ENCODE peak calls at places on chromosomes 5 and 9, in nine cellular contexts. I is stomach, H is IMR-90, W is neural progenitor cell, E is Caco-2, F is lower lobe of right lung, D is A673, L is lung, A is endodermal cell. J is an unnamed sample.

GRCh38 chr5:157253547-157253946 is 12.4 kb upstream of the CYFIP2 start:
- DNase-seq in I (peak; percentile 47), H (peak; percentile 47), W (peak; percentile 69), E (peak; percentile 70), F (no peak), D (peak; percentile 42), L (peak; percentile 55), A (peak; percentile 89), J (no peak)

GRCh38 chr9:125428060-125428481 is 166.4 kb downstream of the GAPVD1 start:
- DNase-seq in I (peak; percentile 36), H (no peak), W (no peak), E (peak; percentile 65), F (no peak), D (no peak), L (no peak), A (peak; percentile 81), J (no peak)

GRCh38 chr5:119207105-119207504 is 136.2 kb downstream of the DMXL1 start:
- DNase-seq in I (no peak), H (no peak), W (no peak), E (no peak), F (no peak), D (no peak), L (no peak), A (no peak), J (no peak)

GRCh38 chr5:143554918-143555477 is 151.5 kb upstream of the NR3C1 start:
- DNase-seq in I (no peak), H (peak; percentile 84), W (no peak), E (peak; percentile 64), F (no peak), D (no peak), L (no peak), A (no peak), J (no peak)

GRCh38 chr5:110031402-110032140 is 341.8 kb downstream of the MAN2A1 start:
- DNase-seq in I (no peak), H (no peak), W (no peak), E (no peak), F (no peak), D (peak; percentile 68), L (no peak), A (no peak), J (no peak)

GRCh38 chr9:138072161-138072842 is 194.7 kb downstream of the CACNA1B start:
- DNase-seq in I (peak; percentile 16), H (no peak), W (no peak), E (no peak), F (no peak), D (no peak), L (no peak), A (peak; percentile 35), J (no peak)

GRCh38 chr5:3010953-3011763 is 259.7 kb upstream of the IRX2 start:
- DNase-seq in I (no peak), H (no peak), W (no peak), E (no peak), F (no peak), D (no peak), L (no peak), A (peak; percentile 26), J (no peak)

GRCh38 chr9:129595323-129595741 is 25.6 kb downstream of the C9orf50 start:
- DNase-seq in I (no peak), H (peak; percentile 60), W (no peak), E (no peak), F (no peak), D (no peak), L (no peak), A (no peak), J (no peak)

GRCh38 chr9:3459076-3459475 is 66.7 kb downstream of the RFX3 start:
- DNase-seq in I (no peak), H (no peak), W (no peak), E (no peak), F (no peak), D (peak; percentile 30), L (no peak), A (no peak), J (no peak)

GRCh38 chr5:82605441-82605973 is 327.4 kb upstream of the RPS23 start:
- DNase-seq in I (no peak), H (no peak), W (no peak), E (no peak), F (no peak), D (no peak), L (no peak), A (no peak), J (no peak)

GRCh38 chr5:74660863-74661262 is 20.3 kb upstream of the ENC1 start:
- DNase-seq in I (no peak), H (no peak), W (no peak), E (no peak), F (no peak), D (no peak), L (no peak), A (no peak), J (no peak)

GRCh38 chr5:179918742-179919486 is 11.2 kb upstream of the TBC1D9B start:
- DNase-seq in I (no peak), H (no peak), W (no peak), E (no peak), F (no peak), D (no peak), L (no peak), A (no peak), J (no peak)

GRCh38 chr5:98700730-98701129 is 72.7 kb upstream of the RGMB start:
- DNase-seq in I (no peak), H (no peak), W (no peak), E (no peak), F (no peak), D (no peak), L (no peak), A (no peak), J (no peak)

GRCh38 chr5:1657161-1657741 is 133.5 kb upstream of the LPCAT1 start:
- DNase-seq in I (no peak), H (no peak), W (no peak), E (no peak), F (no peak), D (no peak), L (no peak), A (peak; percentile 45), J (no peak)

GRCh38 chr5:169350016-169350415 is 49.1 kb upstream of the SLIT3 start:
- DNase-seq in I (no peak), H (peak; percentile 53), W (no peak), E (peak; percentile 49), F (no peak), D (no peak), L (no peak), A (no peak), J (no peak)

GRCh38 chr9:34555002-34555348 is 32.2 kb upstream of the ENHO start:
- DNase-seq in I (no peak), H (no peak), W (peak; percentile 44), E (no peak), F (no peak), D (no peak), L (no peak), A (peak; percentile 44), J (no peak)

GRCh38 chr9:34552986-34553385 is 30.2 kb upstream of the ENHO start:
- DNase-seq in I (no peak), H (no peak), W (no peak), E (no peak), F (no peak), D (no peak), L (no peak), A (peak; percentile 32), J (no peak)

GRCh38 chr9:34555435-34556230 is 32.8 kb upstream of the ENHO start:
- DNase-seq in I (no peak), H (no peak), W (no peak), E (no peak), F (no peak), D (no peak), L (no peak), A (peak; percentile 42), J (no peak)

GRCh38 chr9:34553511-34554021 is 30.8 kb upstream of the ENHO start:
- DNase-seq in I (no peak), H (no peak), W (no peak), E (no peak), F (no peak), D (no peak), L (no peak), A (peak; percentile 41), J (no peak)

GRCh38 chr9:34554211-34555001 is 31.6 kb upstream of the ENHO start:
- DNase-seq in I (no peak), H (no peak), W (no peak), E (peak; percentile 14), F (no peak), D (peak; percentile 57), L (no peak), A (peak; percentile 77), J (no peak)
- H3K4me3 ChIP-seq in I (no peak overlapping the region), H (no peak overlapping the region), W (no peak overlapping the region), E (no peak overlapping the region), F (no peak overlapping the region), D (no peak overlapping the region), L (no peak overlapping the region), A (no peak overlapping the region), J (no peak overlapping the region)

GRCh38 chr9:127667127-127667844 is 39.5 kb upstream of the CFAP157 start:
- DNase-seq in I (no peak), H (peak; percentile 12), W (no peak), E (no peak), F (no peak), D (no peak), L (no peak), A (no peak), J (no peak)
- H3K4me1 ChIP-seq in I (no peaks in the 10 kb centered on the region), H (peaks cover 7% of the 10 kb centered on the region), W (no peaks in the 10 kb centered on the region), E (no peaks in the 10 kb centered on the region), F (peaks cover 8% of the 10 kb centered on the region), D (no peaks in the 10 kb centered on the region), L (no peaks in the 10 kb centered on the region), A (peaks cover 3% of the 10 kb centered on the region), J (no peaks in the 10 kb centered on the region)

GRCh38 chr9:89664896-89665329 is 60.1 kb downstream of the GADD45G start:
- DNase-seq in I (peak; percentile 94), H (no peak), W (no peak), E (peak; percentile 57), F (peak; percentile 88), D (no peak), L (peak; percentile 90), A (peak; percentile 65), J (no peak)

GRCh38 chr9:89667730-89668129 is 62.9 kb downstream of the GADD45G start:
- DNase-seq in I (peak; percentile 85), H (no peak), W (no peak), E (peak; percentile 60), F (peak; percentile 74), D (no peak), L (peak; percentile 66), A (peak; percentile 69), J (no peak)

GRCh38 chr9:89666364-89666763 is 61.6 kb downstream of the GADD45G start:
- DNase-seq in I (no peak), H (no peak), W (no peak), E (no peak), F (no peak), D (no peak), L (no peak), A (peak; percentile 34), J (no peak)

GRCh38 chr9:89668216-89668867 is 63.5 kb downstream of the GADD45G start:
- DNase-seq in I (peak; percentile 64), H (no peak), W (no peak), E (no peak), F (no peak), D (no peak), L (no peak), A (peak; percentile 32), J (no peak)

GRCh38 chr9:89666950-89667349 is 62.1 kb downstream of the GADD45G start:
- DNase-seq in I (no peak), H (no peak), W (no peak), E (no peak), F (no peak), D (no peak), L (no peak), A (no peak), J (no peak)
- TF ChIP-seq CTCF in I (no peak), H (no peak), W (no peak), E (no peak), F (no peak), D (no peak), L (no peak), A (no peak), J (no peak)

GRCh38 chr9:136725612-136726011 is 13.2 kb downstream of the DIPK1B start:
- DNase-seq in I (no peak), H (peak; percentile 57), W (no peak), E (no peak), F (no peak), D (no peak), L (no peak), A (no peak), J (no peak)
- H3K4me3 ChIP-seq in I (peak overlapping the region; percentile 75), H (no peak overlapping the region), W (no peak overlapping the region), E (peak overlapping the region; percentile 99), F (peak overlapping the region; percentile 93), D (peak overlapping the region; percentile 95), L (no peak overlapping the region), A (peak overlapping the region; percentile 99), J (peak overlapping the region; percentile 83)

J was measured in heart left ventricle.